ENCODE peak calls at places on chromosome 1, in nine cellular contexts. V, F, N, X, K, A, G, O and H are unnamed samples.

GRCh38 chr1:197327776-197328364 is 59.8 kb downstream of the CRB1 start:
- DNase-seq in V (no peak), N (no peak), G (no peak), X (peak), F (peak), K (no peak), O (no peak), A (peak), H (no peak)

GRCh38 chr1:94925561-94926364 is 1.1 kb downstream of the CNN3 start:
- DNase-seq in K (peak), F (peak), G (peak), X (peak), N (peak), A (peak), V (peak), O (peak), H (peak)

GRCh38 chr1:202807926-202808757 is at the start of gene KDM5B:
- DNase-seq in O (peak), N (peak), A (peak), G (no peak), F (peak), X (peak), K (peak), V (peak), H (peak)

GRCh38 chr1:54407201-54407956 is 1.2 kb upstream of the SSBP3 start:
- DNase-seq in A (peak), O (no peak), G (no peak), X (peak), N (peak), K (peak), V (peak), F (peak), H (no peak)

GRCh38 chr1:16903054-16903453 is 7.3 kb downstream of the RNU1-2 start:
- DNase-seq in V (no peak), G (no peak), F (peak), N (no peak), O (no peak), A (no peak), X (no peak), K (no peak), H (no peak)

GRCh38 chr1:227945891-227946623 is 1.7 kb downstream of the WNT9A start:
- DNase-seq in X (peak), O (peak), F (peak), K (no peak), V (no peak), A (peak), N (no peak), G (no peak), H (peak)

GRCh38 chr1:34754878-34755637 is at the start of gene GJB5:
- DNase-seq in K (no peak), X (peak), A (no peak), V (no peak), G (no peak), O (no peak), N (no peak), F (peak), H (no peak)

GRCh38 chr1:151509350-151510019 is 1.7 kb upstream of the CGN start:
- DNase-seq in O (no peak), X (no peak), G (no peak), N (no peak), A (no peak), V (no peak), F (no peak), K (no peak), H (no peak)

GRCh38 chr1:147895123-147895522 is 7.5 kb upstream of the GJA8 start:
- DNase-seq in G (no peak), F (no peak), V (no peak), K (no peak), N (no peak), O (no peak), A (no peak), X (no peak), H (no peak)

GRCh38 chr1:197197430-197197997 is 51.0 kb upstream of the ASPM start:
- DNase-seq in X (peak), K (no peak), A (no peak), N (no peak), O (no peak), V (no peak), G (no peak), F (no peak), H (no peak)

GRCh38 chr1:228270032-228270431 is 62.2 kb downstream of the OBSCN start:
- DNase-seq in A (peak), O (no peak), G (no peak), F (peak), X (no peak), N (no peak), K (no peak), V (no peak), H (no peak)

GRCh38 chr1:22379566-22379965 is 72.1 kb upstream of the ZBTB40 start:
- DNase-seq in G (no peak), K (no peak), N (no peak), X (no peak), V (no peak), O (no peak), A (no peak), F (no peak), H (no peak)

DNA sequence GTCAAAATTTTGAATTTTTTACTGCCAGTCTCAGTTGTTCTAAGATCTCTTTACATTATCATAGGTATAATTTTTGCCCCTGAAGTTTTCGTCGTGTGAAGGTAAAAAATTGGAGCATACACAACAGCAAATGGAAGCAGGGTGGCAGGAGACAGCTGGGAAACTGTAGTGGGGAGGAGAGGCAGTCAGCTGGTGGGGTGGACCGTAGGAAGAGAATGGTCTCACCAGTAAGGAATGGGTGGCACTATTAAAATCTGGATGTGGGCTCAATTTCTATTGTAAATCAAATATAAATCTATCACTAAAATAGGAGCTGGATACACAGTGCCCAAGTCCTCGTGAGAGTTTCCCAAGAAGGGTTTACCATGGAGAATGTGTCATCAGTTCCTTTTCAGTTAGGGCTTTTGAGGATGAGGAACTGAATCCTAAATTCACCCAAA is 10.3 kb upstream of the IRF2BP2 start:
- DNase-seq in O (no peak), V (no peak), F (no peak), K (no peak), A (no peak), G (no peak), N (no peak), X (no peak), H (no peak)
- TF ChIP-seq CTCF in O (no peak), V (no peak), F (no peak), K (no peak), A (no peak), G (no peak), N (no peak), X (no peak), H (no peak)

DNA sequence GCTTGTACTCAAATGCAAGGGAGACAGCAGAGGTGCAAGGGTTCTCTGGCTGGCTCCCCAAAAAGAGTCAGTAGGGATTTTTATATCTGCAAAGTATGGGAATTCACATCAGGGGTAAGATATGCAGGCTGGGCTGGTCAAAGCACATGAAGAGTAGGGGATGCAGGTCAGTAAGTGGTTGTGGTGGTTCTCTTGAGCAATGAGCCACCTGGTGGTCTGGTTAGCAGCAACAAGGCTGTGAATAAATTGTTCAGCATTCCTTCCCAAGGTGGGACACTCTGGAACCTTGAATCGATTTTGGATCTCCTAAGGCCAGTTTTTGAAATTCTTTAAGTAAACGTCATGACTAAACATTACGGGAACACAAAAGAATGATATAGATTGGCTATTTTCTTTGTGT is 563.0 kb upstream of the NEGR1 start:
- DNase-seq in K (peak), N (no peak), V (no peak), A (peak), X (peak), G (no peak), O (no peak), F (no peak), H (no peak)
- TF ChIP-seq CTCF in K (peak), N (no peak), V (no peak), A (peak), X (peak), G (peak), O (peak), F (no peak), H (peak)

DNA sequence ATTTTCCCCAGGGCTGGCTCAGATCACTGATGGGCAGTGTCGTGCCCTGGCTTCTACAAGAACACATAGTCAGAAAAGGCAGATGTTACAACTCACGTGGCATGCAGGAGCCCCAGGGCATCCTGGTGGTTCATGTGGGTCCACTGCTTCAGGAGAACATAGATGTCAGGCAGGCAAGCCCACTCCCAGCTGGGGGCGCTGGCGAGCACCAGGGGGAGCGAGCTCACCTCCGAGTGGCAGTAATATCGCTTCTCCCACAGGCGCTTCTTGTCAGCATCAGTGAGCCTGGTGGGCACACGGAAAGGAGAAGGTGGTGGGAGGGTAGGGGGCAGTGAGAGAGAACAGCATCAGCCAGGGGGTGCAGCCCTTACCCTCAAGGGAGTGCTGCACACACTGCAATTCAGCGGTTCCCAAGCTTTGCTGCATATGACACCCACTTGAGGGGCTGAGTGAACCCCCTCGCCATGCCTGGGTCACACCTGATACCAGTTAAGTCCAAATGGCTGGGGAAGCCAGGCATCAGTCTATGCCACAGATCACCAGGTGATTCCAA is 34.3 kb upstream of the PPP1R15B start:
- DNase-seq in V (peak), K (no peak), F (no peak), X (peak), O (no peak), G (no peak), A (peak), N (peak), H (no peak)
- TF ChIP-seq CTCF in V (no peak), K (peak), F (peak), X (peak), O (no peak), G (no peak), A (peak), N (no peak), H (peak)

DNA sequence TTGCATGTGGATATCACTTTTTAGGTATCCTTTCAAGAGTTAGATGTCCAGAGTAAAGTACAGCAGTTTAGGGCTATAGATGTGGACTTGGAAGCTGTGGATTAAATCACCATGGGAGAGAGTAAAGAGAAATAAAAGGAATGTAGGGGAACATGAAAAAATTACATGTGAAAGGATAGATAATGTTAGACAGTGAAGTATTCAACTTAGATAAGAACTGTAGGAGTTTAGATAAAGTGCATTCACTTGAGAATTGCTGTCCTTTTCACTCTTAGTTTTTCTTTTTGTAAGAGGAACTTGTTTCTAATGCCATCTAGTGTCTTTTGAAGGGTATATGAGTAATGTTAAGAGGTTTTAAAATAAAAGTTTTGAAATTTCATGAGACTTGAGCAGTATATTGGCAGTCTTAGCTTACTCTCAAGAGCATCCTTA is 40.1 kb downstream of the MAST2 start:
- DNase-seq in X (no peak), A (peak), G (no peak), K (peak), V (no peak), O (no peak), N (no peak), F (peak), H (no peak)
- TF ChIP-seq CTCF in X (no peak), A (no peak), G (peak), K (no peak), V (no peak), O (no peak), N (peak), F (no peak), H (peak)